ENCODE peak calls at places on chromosomes 11 and 22, in ten cellular contexts. C is HEK293T; N is AG04449; O is dorsolateral prefrontal cortex; L is HCT116; P is uterus; Q is stimulated activated CD8-positive, alpha-beta memory T cell treated with anti-CD3 and anti-CD28 coated beads, Interleukin-4, amount 100 ng/mL, for 4 hours; Z is SHP77; R is HT1080; H is stimulated activated CD4-positive, alpha-beta T cell treated with anti-CD3 and anti-CD28 coated beads, Interleukin-4, amount 100 ng/mL, for 1 hour. W is an unnamed sample.

GRCh38 chr22:34880667-34881066 is 185.3 kb upstream of the ISX start:
- DNase-seq in C (no peak), N (no peak), O (no peak), L (no peak), P (no peak), Q (no peak), Z (no peak), R (no peak), H (no peak), W (no peak)

GRCh38 chr11:102518296-102519094 is 12.1 kb downstream of the MMP7 start:
- DNase-seq in C (no peak), N (no peak), O (no peak), L (no peak), P (no peak), Q (no peak), Z (no peak), R (no peak), H (no peak), W (no peak)

GRCh38 chr11:18012314-18012905 is 437 bp downstream of the SERGEF start:
- DNase-seq in C (peak; percentile 31), N (no peak), O (no peak), L (no peak), P (no peak), Q (no peak), Z (no peak), R (peak; percentile 9), H (no peak), W (peak; percentile 31)

GRCh38 chr22:45916515-45916914 is 60.4 kb downstream of the WNT7B start:
- DNase-seq in C (no peak), N (no peak), O (no peak), L (no peak), P (no peak), Q (no peak), Z (no peak), R (no peak), H (no peak), W (no peak)

GRCh38 chr11:115874843-115875242 is 370.6 kb upstream of the CADM1 start:
- DNase-seq in C (no peak), N (no peak), O (no peak), L (no peak), P (no peak), Q (no peak), Z (no peak), R (no peak), H (no peak), W (no peak)

GRCh38 chr11:61332266-61332822 is 561 bp downstream of the DDB1 start:
- DNase-seq in C (peak; percentile 50), N (no peak), O (no peak), L (no peak), P (no peak), Q (no peak), Z (no peak), R (no peak), H (no peak), W (no peak)

GRCh38 chr11:45933131-45933821 is 10.8 kb downstream of the LARGE2 start:
- DNase-seq in C (no peak), N (no peak), O (no peak), L (no peak), P (no peak), Q (no peak), Z (no peak), R (peak; percentile 69), H (no peak), W (no peak)

GRCh38 chr11:41720761-41721160 is 261.3 kb upstream of the LRRC4C start:
- DNase-seq in C (no peak), N (no peak), O (no peak), L (no peak), P (no peak), Q (no peak), Z (no peak), R (no peak), H (no peak), W (no peak)

GRCh38 chr22:37267661-37268413 is 14.5 kb upstream of the CYTH4 start:
- DNase-seq in C (no peak), N (no peak), O (no peak), L (no peak), P (no peak), Q (no peak), Z (no peak), R (no peak), H (no peak), W (no peak)

GRCh38 chr11:64001552-64002427 is 15.6 kb downstream of the OTUB1 start:
- DNase-seq in C (no peak), N (no peak), O (no peak), L (no peak), P (peak; percentile 49), Q (no peak), Z (no peak), R (no peak), H (no peak), W (no peak)

GRCh38 chr11:73950869-73951710 is at the start of gene DNAJB13:
- DNase-seq in C (peak; percentile 78), N (no peak), O (peak; percentile 60), L (peak; percentile 38), P (no peak), Q (no peak), Z (peak; percentile 91), R (peak; percentile 42), H (no peak), W (peak; percentile 26)

GRCh38 chr22:23534201-23534850 is 45.8 kb downstream of the IGLL1 start:
- DNase-seq in C (no peak), N (no peak), O (no peak), L (no peak), P (no peak), Q (no peak), Z (no peak), R (no peak), H (no peak), W (no peak)

GRCh38 chr11:18001191-18001590 is 11.7 kb downstream of the SERGEF start:
- DNase-seq in C (no peak), N (no peak), O (no peak), L (no peak), P (no peak), Q (no peak), Z (no peak), R (no peak), H (no peak), W (no peak)

GRCh38 chr22:46057762-46058420 is 80.9 kb upstream of the WNT7B start:
- DNase-seq in C (no peak), N (no peak), O (peak; percentile 66), L (no peak), P (peak; percentile 51), Q (no peak), Z (peak; percentile 83), R (peak; percentile 80), H (peak; percentile 23), W (peak; percentile 31)

GRCh38 chr11:82733444-82734119 is at the start of gene FAM181B:
- DNase-seq in C (peak; percentile 70), N (no peak), O (peak; percentile 78), L (no peak), P (peak; percentile 57), Q (no peak), Z (no peak), R (no peak), H (peak; percentile 45), W (peak; percentile 37)

GRCh38 chr11:121426476-121427454 is 25.3 kb upstream of the SORL1 start:
- DNase-seq in C (peak; percentile 42), N (no peak), O (no peak), L (peak; percentile 12), P (peak; percentile 37), Q (no peak), Z (no peak), R (no peak), H (peak; percentile 59), W (peak; percentile 73)

GRCh38 chr11:118868659-118869058 is 15.0 kb upstream of the CXCR5 start:
- DNase-seq in C (no peak), N (no peak), O (no peak), L (no peak), P (no peak), Q (no peak), Z (no peak), R (no peak), H (no peak), W (no peak)

GRCh38 chr11:69587454-69588081 is 53.4 kb upstream of the CCND1 start:
- DNase-seq in C (no peak), N (no peak), O (no peak), L (peak; percentile 23), P (no peak), Q (no peak), Z (no peak), R (peak; percentile 95), H (no peak), W (no peak)

GRCh38 chr11:78961938-78962701 is 387.5 kb upstream of the NARS2 start:
- DNase-seq in C (no peak), N (no peak), O (peak; percentile 50), L (no peak), P (no peak), Q (no peak), Z (peak; percentile 65), R (no peak), H (no peak), W (no peak)

GRCh38 chr11:114216804-114217195 is 79.4 kb upstream of the NNMT start:
- DNase-seq in C (no peak), N (no peak), O (no peak), L (no peak), P (no peak), Q (no peak), Z (no peak), R (no peak), H (no peak), W (no peak)

GRCh38 chr11:109023029-109023428 is 358.2 kb downstream of the DDX10 start:
- DNase-seq in C (no peak), N (no peak), O (no peak), L (no peak), P (no peak), Q (no peak), Z (no peak), R (no peak), H (no peak), W (no peak)

GRCh38 chr22:45284705-45285305 is at the start of gene UPK3A:
- DNase-seq in C (no peak), N (no peak), O (no peak), L (peak; percentile 33), P (peak; percentile 48), Q (no peak), Z (no peak), R (no peak), H (peak; percentile 68), W (peak; percentile 67)

GRCh38 chr11:27420217-27420616 is 52.4 kb downstream of the LGR4 start:
- DNase-seq in C (no peak), N (no peak), O (no peak), L (no peak), P (no peak), Q (no peak), Z (no peak), R (no peak), H (no peak), W (no peak)

GRCh38 chr11:19234428-19234827 is 6.3 kb downstream of the E2F8 start:
- DNase-seq in C (no peak), N (no peak), O (no peak), L (no peak), P (no peak), Q (no peak), Z (no peak), R (no peak), H (no peak), W (no peak)

GRCh38 chr11:104380358-104380757 is 216.4 kb upstream of the PDGFD start:
- DNase-seq in C (no peak), N (no peak), O (no peak), L (no peak), P (no peak), Q (no peak), Z (no peak), R (no peak), H (no peak), W (no peak)

GRCh38 chr11:36119300-36119699 is 169.9 kb downstream of the COMMD9 start:
- DNase-seq in C (no peak), N (no peak), O (no peak), L (no peak), P (no peak), Q (no peak), Z (no peak), R (no peak), H (no peak), W (no peak)

GRCh38 chr22:37423283-37423682 is 4.0 kb downstream of the ELFN2 start:
- DNase-seq in C (no peak), N (no peak), O (no peak), L (no peak), P (no peak), Q (no peak), Z (no peak), R (no peak), H (no peak), W (no peak)

GRCh38 chr11:73219396-73220285 is 1.6 kb downstream of the P2RY2 start:
- DNase-seq in C (no peak), N (no peak), O (no peak), L (no peak), P (no peak), Q (no peak), Z (no peak), R (no peak), H (no peak), W (no peak)

W was measured in activated naive CD8-positive, alpha-beta T cell treated with anti-CD3 and anti-CD28 coated beads, Interleukin-2, amount 50 U/mL, for 24 hours.